ENCODE peak calls at places on chromosome 22, in eight cellular contexts. Y, E, T, C, K, D, A and I are unnamed samples.
A peak's percentile ranks its signal among the peaks of the same experiment; 100 is the strongest.

GRCh38 chr22:41929158-41929896 is 2.7 kb upstream of the TNFRSF13C start:
- DNase-seq in Y (no peak), E (no peak), T (no peak), C (no peak), K (no peak), D (no peak), A (peak; percentile 20), I (no peak)

GRCh38 chr22:27331526-27332281 is 469.9 kb downstream of the MN1 start:
- DNase-seq in Y (no peak), E (peak; percentile 34), T (no peak), C (peak; percentile 66), K (no peak), D (peak; percentile 72), A (no peak), I (peak; percentile 40)

GRCh38 chr22:49026476-49027121 is 801.1 kb downstream of the BRD1 start:
- DNase-seq in Y (no peak), E (no peak), T (no peak), C (peak; percentile 39), K (no peak), D (peak; percentile 45), A (no peak), I (peak; percentile 32)

GRCh38 chr22:36003972-36004674 is 24.5 kb downstream of the RBFOX2 start:
- DNase-seq in Y (no peak), E (no peak), T (no peak), C (no peak), K (no peak), D (no peak), A (no peak), I (no peak)

GRCh38 chr22:48568736-48569330 is 1258.8 kb downstream of the BRD1 start:
- DNase-seq in Y (no peak), E (no peak), T (no peak), C (no peak), K (no peak), D (no peak), A (no peak), I (no peak)

GRCh38 chr22:43186272-43187170 is at the start of gene TTLL12:
- DNase-seq in Y (peak; percentile 64), E (peak; percentile 56), T (no peak), C (peak; percentile 77), K (no peak), D (peak; percentile 92), A (peak; percentile 24), I (peak; percentile 68)

GRCh38 chr22:43266117-43266516 is 77.1 kb downstream of the SCUBE1 start:
- DNase-seq in Y (no peak), E (no peak), T (no peak), C (no peak), K (no peak), D (no peak), A (no peak), I (no peak)

GRCh38 chr22:46370584-46371373 is 35.3 kb downstream of the TRMU start:
- DNase-seq in Y (peak; percentile 60), E (no peak), T (no peak), C (no peak), K (no peak), D (no peak), A (no peak), I (no peak)

GRCh38 chr22:31122532-31123291 is at the start of gene INPP5J:
- DNase-seq in Y (no peak), E (peak; percentile 69), T (no peak), C (no peak), K (no peak), D (peak; percentile 58), A (no peak), I (peak; percentile 64)

GRCh38 chr22:12697441-12697840 is 2830.6 kb upstream of the OR11H1 start:
- DNase-seq in Y (no peak), E (no peak), T (no peak), C (no peak), K (no peak), D (no peak), A (no peak), I (no peak)

GRCh38 chr22:30830907-30831306 is 136.2 kb downstream of the OSBP2 start:
- DNase-seq in Y (no peak), E (peak; percentile 55), T (no peak), C (no peak), K (peak; percentile 82), D (no peak), A (no peak), I (peak; percentile 6)

GRCh38 chr22:49027122-49027670 is 800.5 kb downstream of the BRD1 start:
- DNase-seq in Y (no peak), E (no peak), T (no peak), C (peak; percentile 32), K (no peak), D (no peak), A (no peak), I (no peak)

GRCh38 chr22:40668611-40669390 is 10.5 kb upstream of the MCHR1 start:
- DNase-seq in Y (no peak), E (no peak), T (no peak), C (no peak), K (peak; percentile 63), D (peak; percentile 35), A (no peak), I (no peak)

GRCh38 chr22:28072066-28072465 is 153.0 kb upstream of the PITPNB start:
- DNase-seq in Y (no peak), E (no peak), T (no peak), C (no peak), K (no peak), D (no peak), A (no peak), I (no peak)

GRCh38 chr22:24247564-24248344 is 2.9 kb upstream of the GGT5 start:
- DNase-seq in Y (peak; percentile 57), E (peak; percentile 88), T (peak; percentile 87), C (peak; percentile 79), K (peak; percentile 82), D (peak; percentile 89), A (peak; percentile 80), I (peak; percentile 66)

DNA sequence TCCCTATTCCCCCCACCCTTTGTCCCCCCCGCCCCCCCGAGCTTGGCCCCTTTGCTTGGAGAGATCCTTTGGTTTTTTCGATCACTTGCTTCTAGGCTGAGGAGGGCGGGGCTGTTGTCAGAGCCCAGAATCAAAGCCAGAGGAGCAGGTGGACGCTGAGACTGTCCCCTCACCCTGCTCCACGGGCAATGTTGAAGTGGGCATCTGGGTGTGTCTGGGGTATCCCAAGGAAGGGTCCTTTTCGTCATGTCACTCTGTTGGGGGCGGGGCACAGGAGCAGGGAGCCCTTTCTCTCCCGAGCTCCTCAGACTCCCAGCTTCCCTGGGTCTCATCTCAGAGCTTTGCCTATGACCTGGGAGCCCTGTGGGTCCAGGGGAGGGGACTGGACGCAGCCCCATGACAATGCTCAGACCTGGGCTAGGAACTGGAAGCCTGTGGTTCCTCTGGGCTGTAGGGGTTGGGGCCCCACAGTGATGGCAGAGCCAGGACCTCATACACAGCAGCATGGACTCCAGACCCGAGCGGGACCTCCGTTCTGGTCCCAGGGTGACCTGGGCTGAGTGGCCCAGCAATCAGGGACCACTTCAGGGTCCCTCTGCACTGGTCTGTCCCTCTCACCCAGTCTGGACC is 2.9 kb upstream of the APOBEC3A start:
- DNase-seq in Y (no peak), E (no peak), T (no peak), C (no peak), K (no peak), D (no peak), A (no peak), I (no peak)
- H3K27me3 ChIP-seq in Y (no peaks in the 10 kb centered on the region), E (no peaks in the 10 kb centered on the region), T (no peaks in the 10 kb centered on the region), C (no peaks in the 10 kb centered on the region), K (peaks cover 17% of the 10 kb centered on the region), D (no peaks in the 10 kb centered on the region), A (no peaks in the 10 kb centered on the region), I (no peaks in the 10 kb centered on the region)

GRCh38 chr22:39230261-39231196 is 14.3 kb downstream of the PDGFB start:
- DNase-seq in Y (no peak), E (no peak), T (no peak), C (no peak), K (no peak), D (peak; percentile 39), A (no peak), I (no peak)
- TF ChIP-seq CTCF in Y (no peak), E (no peak), T (no peak), C (no peak), K (no peak), D (peak; percentile 6), A (no peak), I (no peak)

GRCh38 chr22:32676196-32676595 is 125.3 kb upstream of the TIMP3 start:
- DNase-seq in Y (no peak), E (no peak), T (no peak), C (peak; percentile 84), K (no peak), D (no peak), A (no peak), I (no peak)

GRCh38 chr22:32684148-32684821 is 117.2 kb upstream of the TIMP3 start:
- DNase-seq in Y (no peak), E (no peak), T (no peak), C (no peak), K (no peak), D (no peak), A (no peak), I (no peak)

GRCh38 chr22:32680895-32681294 is 120.6 kb upstream of the TIMP3 start:
- DNase-seq in Y (no peak), E (no peak), T (no peak), C (no peak), K (no peak), D (no peak), A (no peak), I (no peak)

GRCh38 chr22:32677876-32678275 is 123.6 kb upstream of the TIMP3 start:
- DNase-seq in Y (no peak), E (no peak), T (no peak), C (no peak), K (no peak), D (no peak), A (no peak), I (no peak)

GRCh38 chr22:32680277-32680676 is 121.2 kb upstream of the TIMP3 start:
- DNase-seq in Y (no peak), E (no peak), T (no peak), C (no peak), K (no peak), D (no peak), A (no peak), I (no peak)
- H3K27me3 ChIP-seq in Y (no peaks in the 10 kb centered on the region), E (no peaks in the 10 kb centered on the region), T (no peaks in the 10 kb centered on the region), C (no peaks in the 10 kb centered on the region), K (no peaks in the 10 kb centered on the region), D (no peaks in the 10 kb centered on the region), A (no peaks in the 10 kb centered on the region), I (peaks cover 16% of the 10 kb centered on the region)

GRCh38 chr22:50269573-50270301 is 443 bp downstream of the MAPK11 start:
- DNase-seq in Y (peak; percentile 19), E (no peak), T (no peak), C (no peak), K (no peak), D (no peak), A (no peak), I (peak; percentile 67)

GRCh38 chr22:50271519-50271970 is 1.4 kb upstream of the MAPK11 start:
- DNase-seq in Y (peak; percentile 55), E (peak; percentile 77), T (no peak), C (no peak), K (no peak), D (peak; percentile 96), A (no peak), I (peak; percentile 87)

GRCh38 chr22:50272103-50272782 is 2.1 kb upstream of the MAPK11 start:
- DNase-seq in Y (no peak), E (no peak), T (no peak), C (no peak), K (no peak), D (peak; percentile 45), A (no peak), I (no peak)

GRCh38 chr22:50270302-50271010 is at the start of gene MAPK11:
- DNase-seq in Y (peak; percentile 73), E (peak; percentile 75), T (peak; percentile 46), C (peak; percentile 79), K (no peak), D (peak; percentile 92), A (no peak), I (peak; percentile 68)

GRCh38 chr22:50271011-50271394 is 823 bp upstream of the MAPK11 start:
- DNase-seq in Y (no peak), E (no peak), T (no peak), C (no peak), K (no peak), D (no peak), A (no peak), I (no peak)
- TF ChIP-seq CTCF in Y (no peak), E (no peak), T (no peak), C (no peak), K (no peak), D (no peak), A (no peak), I (no peak)